ENCODE peak calls at places on chromosome 22, in four cellular contexts. R is fibroblast of lung; C is T-helper 9 cell; M is CD4-positive, alpha-beta memory T cell. H is an unnamed sample.

GRCh38 chr22:32465661-32466060 is 1.4 kb upstream of the BPIFC start:
- DNase-seq in C (no peak), R (no peak), M (no peak), H (no peak)

GRCh38 chr22:39405346-39406085 is 5.9 kb downstream of the TAB1 start:
- DNase-seq in R (peak), C (no peak), M (no peak), H (no peak)

GRCh38 chr22:50606561-50607365 is 6.2 kb downstream of the MAPK8IP2 start:
- DNase-seq in M (no peak), C (no peak), R (no peak), H (no peak)

GRCh38 chr22:20514658-20515406 is 7.4 kb downstream of the MED15 start:
- DNase-seq in R (peak), C (no peak), M (no peak), H (no peak)

GRCh38 chr22:40728731-40729189 is 49.5 kb downstream of the MCHR1 start:
- DNase-seq in M (peak), R (peak), C (peak), H (peak)

GRCh38 chr22:19430890-19431541 is 517 bp downstream of the HIRA start:
- DNase-seq in C (peak), M (peak), R (peak), H (peak)

GRCh38 chr22:26589845-26590524 is at the start of gene TPST2:
- DNase-seq in M (peak), R (peak), C (peak), H (peak)

GRCh38 chr22:43847376-43848289 is 14.7 kb downstream of the SULT4A1 start:
- DNase-seq in R (no peak), M (no peak), C (no peak), H (no peak)

GRCh38 chr22:20779813-20780148 is 5.9 kb downstream of the SERPIND1 start:
- DNase-seq in C (no peak), M (no peak), R (peak), H (no peak)

GRCh38 chr22:27212617-27213177 is 555.3 kb downstream of the MIAT start:
- DNase-seq in R (peak), M (no peak), C (no peak), H (peak)

GRCh38 chr22:31968022-31968421 is 23.7 kb downstream of the YWHAH start:
- DNase-seq in C (no peak), R (no peak), M (no peak), H (no peak)

GRCh38 chr22:45884201-45885067 is 92.5 kb downstream of the WNT7B start:
- DNase-seq in C (no peak), M (no peak), R (no peak), H (no peak)

GRCh38 chr22:23762866-23763578 is at the start of gene C22orf15:
- DNase-seq in C (no peak), M (no peak), R (peak), H (no peak)

GRCh38 chr22:29733362-29734322 is 13.8 kb downstream of the CABP7 start:
- DNase-seq in C (no peak), R (no peak), M (no peak), H (no peak)

GRCh38 chr22:49597428-49598039 is 230.1 kb downstream of the BRD1 start:
- DNase-seq in R (no peak), C (no peak), M (no peak), H (no peak)

GRCh38 chr22:48886604-48887393 is 940.9 kb downstream of the BRD1 start:
- DNase-seq in M (no peak), R (no peak), C (no peak), H (peak)

GRCh38 chr22:35376728-35377472 is 4.0 kb upstream of the HMOX1 start:
- DNase-seq in R (peak), C (no peak), M (no peak), H (peak)

GRCh38 chr22:42801537-42802165 is 55.4 kb downstream of the ARFGAP3 start:
- DNase-seq in R (no peak), M (no peak), C (no peak), H (no peak)

GRCh38 chr22:31496735-31497146 is 405 bp downstream of the SFI1 start:
- DNase-seq in R (no peak), M (no peak), C (peak), H (peak)

GRCh38 chr22:29641052-29641780 is 37.8 kb downstream of the NF2 start:
- DNase-seq in C (no peak), M (no peak), R (no peak), H (no peak)

GRCh38 chr22:40076702-40077645 is 82.2 kb downstream of the FAM83F start:
- DNase-seq in C (no peak), R (peak), M (no peak), H (no peak)

GRCh38 chr22:39215430-39216142 is 29.2 kb downstream of the PDGFB start:
- DNase-seq in R (no peak), C (no peak), M (peak), H (no peak)

GRCh38 chr22:39343259-39344045 is 6.3 kb upstream of the SYNGR1 start:
- DNase-seq in C (peak), R (peak), M (peak), H (peak)

GRCh38 chr22:22770280-22770871 is 117.2 kb upstream of the IGLL5 start:
- DNase-seq in M (peak), C (peak), R (peak), H (peak)

GRCh38 chr22:30310881-30311771 is 15.6 kb downstream of the TBC1D10A start:
- DNase-seq in R (peak), M (no peak), C (no peak), H (no peak)

GRCh38 chr22:19001204-19001603 is 65.1 kb upstream of the PRODH start:
- DNase-seq in R (no peak), M (no peak), C (no peak), H (no peak)

GRCh38 chr22:39292561-39293074 is 26.8 kb downstream of the RPL3 start:
- DNase-seq in C (no peak), M (no peak), R (peak), H (peak)

GRCh38 chr22:36773935-36774334 is 2.0 kb downstream of the IFT27 start:
- DNase-seq in M (no peak), R (peak), C (no peak), H (no peak)

GRCh38 chr22:44012172-44012571 is 11.9 kb upstream of the PARVB start:
- DNase-seq in R (no peak), M (no peak), C (no peak), H (no peak)

GRCh38 chr22:38401336-38402084 is 53.5 kb downstream of the KCNJ4 start:
- DNase-seq in R (no peak), C (no peak), M (no peak), H (no peak)

GRCh38 chr22:32904044-32904443 is 102.5 kb downstream of the TIMP3 start:
- DNase-seq in R (peak), C (no peak), M (peak), H (peak)

GRCh38 chr22:26894766-26895485 is 237.5 kb downstream of the MIAT start:
- DNase-seq in R (peak), M (no peak), C (no peak), H (peak)

GRCh38 chr22:24427500-24428164 is at the start of gene ADORA2A:
- DNase-seq in R (no peak), C (peak), M (peak), H (no peak)

GRCh38 chr22:39236321-39237275 is 8.2 kb downstream of the PDGFB start:
- DNase-seq in C (peak), R (no peak), M (peak), H (peak)